ENCODE peak calls at places on chromosomes 7 and 10, in eight cellular contexts. One of them, this sample, is unnamed.

GRCh38 chr10:43039629-43040481 is 37.0 kb upstream of the RET start:
- DNase-seq in mucosa of descending colon: no peak
- DNase-seq in activated CD4-positive, alpha-beta T cell treated with anti-CD3 and anti-CD28 coated beads, Interleukin-2, amount 10 ng/mL, durations not matched to agents 7 days and 5 days: no peak
- DNase-seq in mesendoderm: no peak
- DNase-seq in cardiac fibroblast: no peak
- DNase-seq in activated CD8-positive, alpha-beta memory T cell treated with anti-CD3 and anti-CD28 coated beads, Interleukin-2, amount 50 U/mL, for 48 hours: peak; percentile 28
- DNase-seq in endothelial cell: no peak
- DNase-seq in Calu3: no peak
- DNase-seq in this sample: no peak

GRCh38 chr10:25130911-25131310 is 43.9 kb upstream of the GPR158 start:
- DNase-seq in cardiac fibroblast: peak; percentile 77
- DNase-seq in endothelial cell: no peak
- DNase-seq in activated CD4-positive, alpha-beta T cell treated with anti-CD3 and anti-CD28 coated beads, Interleukin-2, amount 10 ng/mL, durations not matched to agents 7 days and 5 days: no peak
- DNase-seq in activated CD8-positive, alpha-beta memory T cell treated with anti-CD3 and anti-CD28 coated beads, Interleukin-2, amount 50 U/mL, for 48 hours: no peak
- DNase-seq in mucosa of descending colon: no peak
- DNase-seq in Calu3: no peak
- DNase-seq in mesendoderm: no peak
- DNase-seq in this sample: no peak

GRCh38 chr7:45217358-45217757 is 59.8 kb downstream of the RAMP3 start:
- DNase-seq in Calu3: peak; percentile 26
- DNase-seq in mucosa of descending colon: no peak
- DNase-seq in activated CD4-positive, alpha-beta T cell treated with anti-CD3 and anti-CD28 coated beads, Interleukin-2, amount 10 ng/mL, durations not matched to agents 7 days and 5 days: no peak
- DNase-seq in activated CD8-positive, alpha-beta memory T cell treated with anti-CD3 and anti-CD28 coated beads, Interleukin-2, amount 50 U/mL, for 48 hours: no peak
- DNase-seq in cardiac fibroblast: no peak
- DNase-seq in mesendoderm: no peak
- DNase-seq in endothelial cell: no peak
- DNase-seq in this sample: peak; percentile 48

GRCh38 chr7:71482284-71482683 is 350.3 kb downstream of the GALNT17 start:
- DNase-seq in activated CD8-positive, alpha-beta memory T cell treated with anti-CD3 and anti-CD28 coated beads, Interleukin-2, amount 50 U/mL, for 48 hours: no peak
- DNase-seq in Calu3: no peak
- DNase-seq in activated CD4-positive, alpha-beta T cell treated with anti-CD3 and anti-CD28 coated beads, Interleukin-2, amount 10 ng/mL, durations not matched to agents 7 days and 5 days: no peak
- DNase-seq in mucosa of descending colon: no peak
- DNase-seq in cardiac fibroblast: no peak
- DNase-seq in mesendoderm: no peak
- DNase-seq in endothelial cell: no peak
- DNase-seq in this sample: no peak

GRCh38 chr7:30503273-30504212 is 1.1 kb downstream of the GGCT start:
- DNase-seq in Calu3: no peak
- DNase-seq in mucosa of descending colon: no peak
- DNase-seq in endothelial cell: no peak
- DNase-seq in mesendoderm: no peak
- DNase-seq in activated CD4-positive, alpha-beta T cell treated with anti-CD3 and anti-CD28 coated beads, Interleukin-2, amount 10 ng/mL, durations not matched to agents 7 days and 5 days: no peak
- DNase-seq in activated CD8-positive, alpha-beta memory T cell treated with anti-CD3 and anti-CD28 coated beads, Interleukin-2, amount 50 U/mL, for 48 hours: no peak
- DNase-seq in cardiac fibroblast: peak; percentile 28
- DNase-seq in this sample: no peak

GRCh38 chr7:55019329-55019690 is 493 bp downstream of the EGFR start:
- DNase-seq in Calu3: peak; percentile 78
- DNase-seq in activated CD8-positive, alpha-beta memory T cell treated with anti-CD3 and anti-CD28 coated beads, Interleukin-2, amount 50 U/mL, for 48 hours: no peak
- DNase-seq in mucosa of descending colon: peak; percentile 75
- DNase-seq in activated CD4-positive, alpha-beta T cell treated with anti-CD3 and anti-CD28 coated beads, Interleukin-2, amount 10 ng/mL, durations not matched to agents 7 days and 5 days: no peak
- DNase-seq in cardiac fibroblast: peak; percentile 42
- DNase-seq in endothelial cell: peak; percentile 36
- DNase-seq in mesendoderm: peak; percentile 43
- DNase-seq in this sample: peak; percentile 39

GRCh38 chr10:112628951-112629604 is 182.1 kb downstream of the VTI1A start:
- DNase-seq in Calu3: no peak
- DNase-seq in endothelial cell: no peak
- DNase-seq in mucosa of descending colon: no peak
- DNase-seq in mesendoderm: no peak
- DNase-seq in activated CD8-positive, alpha-beta memory T cell treated with anti-CD3 and anti-CD28 coated beads, Interleukin-2, amount 50 U/mL, for 48 hours: no peak
- DNase-seq in cardiac fibroblast: peak; percentile 49
- DNase-seq in activated CD4-positive, alpha-beta T cell treated with anti-CD3 and anti-CD28 coated beads, Interleukin-2, amount 10 ng/mL, durations not matched to agents 7 days and 5 days: no peak
- DNase-seq in this sample: no peak

GRCh38 chr10:35422236-35422635 is 85.9 kb downstream of the CCNY start:
- DNase-seq in activated CD4-positive, alpha-beta T cell treated with anti-CD3 and anti-CD28 coated beads, Interleukin-2, amount 10 ng/mL, durations not matched to agents 7 days and 5 days: no peak
- DNase-seq in mucosa of descending colon: no peak
- DNase-seq in Calu3: no peak
- DNase-seq in activated CD8-positive, alpha-beta memory T cell treated with anti-CD3 and anti-CD28 coated beads, Interleukin-2, amount 50 U/mL, for 48 hours: no peak
- DNase-seq in cardiac fibroblast: no peak
- DNase-seq in mesendoderm: no peak
- DNase-seq in endothelial cell: no peak
- DNase-seq in this sample: no peak

GRCh38 chr7:136036336-136036735 is 59.2 kb upstream of the MTPN start:
- DNase-seq in endothelial cell: no peak
- DNase-seq in mesendoderm: no peak
- DNase-seq in cardiac fibroblast: no peak
- DNase-seq in mucosa of descending colon: no peak
- DNase-seq in Calu3: no peak
- DNase-seq in activated CD4-positive, alpha-beta T cell treated with anti-CD3 and anti-CD28 coated beads, Interleukin-2, amount 10 ng/mL, durations not matched to agents 7 days and 5 days: no peak
- DNase-seq in activated CD8-positive, alpha-beta memory T cell treated with anti-CD3 and anti-CD28 coated beads, Interleukin-2, amount 50 U/mL, for 48 hours: no peak
- DNase-seq in this sample: no peak

GRCh38 chr7:157977717-157978470 is 609.7 kb downstream of the PTPRN2 start:
- DNase-seq in mesendoderm: no peak
- DNase-seq in Calu3: no peak
- DNase-seq in endothelial cell: no peak
- DNase-seq in cardiac fibroblast: no peak
- DNase-seq in mucosa of descending colon: no peak
- DNase-seq in activated CD8-positive, alpha-beta memory T cell treated with anti-CD3 and anti-CD28 coated beads, Interleukin-2, amount 50 U/mL, for 48 hours: no peak
- DNase-seq in activated CD4-positive, alpha-beta T cell treated with anti-CD3 and anti-CD28 coated beads, Interleukin-2, amount 10 ng/mL, durations not matched to agents 7 days and 5 days: no peak
- DNase-seq in this sample: no peak

GRCh38 chr10:30170814-30171213 is 111.4 kb upstream of the JCAD start:
- DNase-seq in activated CD4-positive, alpha-beta T cell treated with anti-CD3 and anti-CD28 coated beads, Interleukin-2, amount 10 ng/mL, durations not matched to agents 7 days and 5 days: no peak
- DNase-seq in mucosa of descending colon: no peak
- DNase-seq in endothelial cell: no peak
- DNase-seq in Calu3: no peak
- DNase-seq in activated CD8-positive, alpha-beta memory T cell treated with anti-CD3 and anti-CD28 coated beads, Interleukin-2, amount 50 U/mL, for 48 hours: no peak
- DNase-seq in mesendoderm: no peak
- DNase-seq in cardiac fibroblast: peak; percentile 77
- DNase-seq in this sample: no peak

GRCh38 chr7:103851357-103851756 is 138.1 kb downstream of the RELN start:
- DNase-seq in endothelial cell: peak; percentile 24
- DNase-seq in Calu3: no peak
- DNase-seq in mucosa of descending colon: no peak
- DNase-seq in cardiac fibroblast: peak; percentile 41
- DNase-seq in activated CD8-positive, alpha-beta memory T cell treated with anti-CD3 and anti-CD28 coated beads, Interleukin-2, amount 50 U/mL, for 48 hours: no peak
- DNase-seq in mesendoderm: peak; percentile 40
- DNase-seq in activated CD4-positive, alpha-beta T cell treated with anti-CD3 and anti-CD28 coated beads, Interleukin-2, amount 10 ng/mL, durations not matched to agents 7 days and 5 days: no peak
- DNase-seq in this sample: peak; percentile 13

GRCh38 chr10:102642553-102643345 is 1.5 kb upstream of the TRIM8 start:
- DNase-seq in cardiac fibroblast: peak; percentile 89
- DNase-seq in mesendoderm: no peak
- DNase-seq in activated CD4-positive, alpha-beta T cell treated with anti-CD3 and anti-CD28 coated beads, Interleukin-2, amount 10 ng/mL, durations not matched to agents 7 days and 5 days: peak; percentile 39
- DNase-seq in Calu3: peak; percentile 55
- DNase-seq in activated CD8-positive, alpha-beta memory T cell treated with anti-CD3 and anti-CD28 coated beads, Interleukin-2, amount 50 U/mL, for 48 hours: peak; percentile 70
- DNase-seq in endothelial cell: peak; percentile 53
- DNase-seq in mucosa of descending colon: peak; percentile 73
- DNase-seq in this sample: no peak

GRCh38 chr7:157044151-157044687 is 33.8 kb upstream of the MNX1 start:
- DNase-seq in activated CD8-positive, alpha-beta memory T cell treated with anti-CD3 and anti-CD28 coated beads, Interleukin-2, amount 50 U/mL, for 48 hours: no peak
- DNase-seq in Calu3: no peak
- DNase-seq in mesendoderm: no peak
- DNase-seq in cardiac fibroblast: no peak
- DNase-seq in endothelial cell: no peak
- DNase-seq in activated CD4-positive, alpha-beta T cell treated with anti-CD3 and anti-CD28 coated beads, Interleukin-2, amount 10 ng/mL, durations not matched to agents 7 days and 5 days: no peak
- DNase-seq in mucosa of descending colon: no peak
- DNase-seq in this sample: peak; percentile 55

GRCh38 chr10:27611209-27611608 is 107.1 kb downstream of the RAB18 start:
- DNase-seq in cardiac fibroblast: no peak
- DNase-seq in Calu3: no peak
- DNase-seq in mesendoderm: no peak
- DNase-seq in endothelial cell: no peak
- DNase-seq in activated CD8-positive, alpha-beta memory T cell treated with anti-CD3 and anti-CD28 coated beads, Interleukin-2, amount 50 U/mL, for 48 hours: no peak
- DNase-seq in mucosa of descending colon: no peak
- DNase-seq in activated CD4-positive, alpha-beta T cell treated with anti-CD3 and anti-CD28 coated beads, Interleukin-2, amount 10 ng/mL, durations not matched to agents 7 days and 5 days: no peak
- DNase-seq in this sample: no peak

GRCh38 chr7:158676171-158676840 is 28.3 kb downstream of the NCAPG2 start:
- DNase-seq in Calu3: no peak
- DNase-seq in endothelial cell: no peak
- DNase-seq in mucosa of descending colon: no peak
- DNase-seq in mesendoderm: no peak
- DNase-seq in activated CD4-positive, alpha-beta T cell treated with anti-CD3 and anti-CD28 coated beads, Interleukin-2, amount 10 ng/mL, durations not matched to agents 7 days and 5 days: no peak
- DNase-seq in cardiac fibroblast: peak; percentile 41
- DNase-seq in activated CD8-positive, alpha-beta memory T cell treated with anti-CD3 and anti-CD28 coated beads, Interleukin-2, amount 50 U/mL, for 48 hours: no peak
- DNase-seq in this sample: no peak

GRCh38 chr10:43202657-43203490 is 64.0 kb downstream of the RASGEF1A start:
- DNase-seq in mesendoderm: peak; percentile 89
- DNase-seq in activated CD8-positive, alpha-beta memory T cell treated with anti-CD3 and anti-CD28 coated beads, Interleukin-2, amount 50 U/mL, for 48 hours: peak; percentile 76
- DNase-seq in cardiac fibroblast: no peak
- DNase-seq in activated CD4-positive, alpha-beta T cell treated with anti-CD3 and anti-CD28 coated beads, Interleukin-2, amount 10 ng/mL, durations not matched to agents 7 days and 5 days: peak; percentile 40
- DNase-seq in mucosa of descending colon: peak; percentile 44
- DNase-seq in Calu3: peak; percentile 41
- DNase-seq in endothelial cell: peak; percentile 50
- DNase-seq in this sample: no peak

GRCh38 chr7:2369139-2369538 is 14.5 kb downstream of the EIF3B start:
- DNase-seq in activated CD4-positive, alpha-beta T cell treated with anti-CD3 and anti-CD28 coated beads, Interleukin-2, amount 10 ng/mL, durations not matched to agents 7 days and 5 days: no peak
- DNase-seq in Calu3: no peak
- DNase-seq in activated CD8-positive, alpha-beta memory T cell treated with anti-CD3 and anti-CD28 coated beads, Interleukin-2, amount 50 U/mL, for 48 hours: no peak
- DNase-seq in endothelial cell: no peak
- DNase-seq in mucosa of descending colon: no peak
- DNase-seq in cardiac fibroblast: no peak
- DNase-seq in mesendoderm: no peak
- DNase-seq in this sample: no peak

GRCh38 chr7:31633894-31634494 is 53.0 kb upstream of the PPP1R17 start:
- DNase-seq in cardiac fibroblast: peak; percentile 63
- DNase-seq in activated CD8-positive, alpha-beta memory T cell treated with anti-CD3 and anti-CD28 coated beads, Interleukin-2, amount 50 U/mL, for 48 hours: no peak
- DNase-seq in mucosa of descending colon: peak; percentile 75
- DNase-seq in Calu3: peak; percentile 83
- DNase-seq in endothelial cell: peak; percentile 63
- DNase-seq in activated CD4-positive, alpha-beta T cell treated with anti-CD3 and anti-CD28 coated beads, Interleukin-2, amount 10 ng/mL, durations not matched to agents 7 days and 5 days: no peak
- DNase-seq in mesendoderm: peak; percentile 83
- DNase-seq in this sample: peak; percentile 63

GRCh38 chr7:158991824-158992621 is 135.7 kb downstream of the DYNC2I1 start:
- DNase-seq in mesendoderm: no peak
- DNase-seq in cardiac fibroblast: no peak
- DNase-seq in mucosa of descending colon: no peak
- DNase-seq in endothelial cell: no peak
- DNase-seq in activated CD8-positive, alpha-beta memory T cell treated with anti-CD3 and anti-CD28 coated beads, Interleukin-2, amount 50 U/mL, for 48 hours: no peak
- DNase-seq in Calu3: no peak
- DNase-seq in activated CD4-positive, alpha-beta T cell treated with anti-CD3 and anti-CD28 coated beads, Interleukin-2, amount 10 ng/mL, durations not matched to agents 7 days and 5 days: no peak
- DNase-seq in this sample: no peak

GRCh38 chr10:126387931-126388911 is at the start of gene ADAM12:
- DNase-seq in Calu3: no peak
- DNase-seq in cardiac fibroblast: peak; percentile 77
- DNase-seq in endothelial cell: peak; percentile 43
- DNase-seq in mesendoderm: peak; percentile 30
- DNase-seq in activated CD8-positive, alpha-beta memory T cell treated with anti-CD3 and anti-CD28 coated beads, Interleukin-2, amount 50 U/mL, for 48 hours: no peak
- DNase-seq in activated CD4-positive, alpha-beta T cell treated with anti-CD3 and anti-CD28 coated beads, Interleukin-2, amount 10 ng/mL, durations not matched to agents 7 days and 5 days: no peak
- DNase-seq in mucosa of descending colon: no peak
- DNase-seq in this sample: no peak